ENCODE peak calls at places on chromosomes 2 and 18, in four cellular contexts. N is K562, D is GM12878, R is HepG2. J is an unnamed sample.

GRCh38 chr2:169658877-169659276 is 35.3 kb downstream of the CFAP210 start:
- DNase-seq in N (no peak), D (no peak), R (no peak), J (no peak)

GRCh38 chr18:47997338-47997780 is 66.9 kb upstream of the SMAD2 start:
- DNase-seq in N (peak), D (no peak), R (no peak), J (peak)

GRCh38 chr2:220847587-220847986 is 724.5 kb downstream of the EPHA4 start:
- DNase-seq in N (no peak), D (no peak), R (no peak), J (no peak)

GRCh38 chr2:19899853-19900525 is 1.8 kb downstream of the TTC32 start:
- DNase-seq in N (no peak), D (no peak), R (peak), J (no peak)

GRCh38 chr2:110115291-110116032 is at the start of gene MALL:
- DNase-seq in N (no peak), D (no peak), R (no peak), J (no peak)

GRCh38 chr2:241217320-241218031 is 29.0 kb downstream of the ANO7 start:
- DNase-seq in N (peak), D (no peak), R (peak), J (peak)

GRCh38 chr2:32780961-32781360 is 153.1 kb downstream of the TTC27 start:
- DNase-seq in N (no peak), D (no peak), R (no peak), J (no peak)

GRCh38 chr2:85853499-85854165 is 35.2 kb downstream of the ST3GAL5 start:
- DNase-seq in N (no peak), D (peak), R (no peak), J (no peak)

GRCh38 chr2:38108907-38109731 is 33.2 kb upstream of the CYP1B1 start:
- DNase-seq in N (no peak), D (no peak), R (no peak), J (no peak)

GRCh38 chr18:35732652-35733051 is 151.1 kb downstream of the GALNT1 start:
- DNase-seq in N (no peak), D (no peak), R (no peak), J (no peak)

DNA sequence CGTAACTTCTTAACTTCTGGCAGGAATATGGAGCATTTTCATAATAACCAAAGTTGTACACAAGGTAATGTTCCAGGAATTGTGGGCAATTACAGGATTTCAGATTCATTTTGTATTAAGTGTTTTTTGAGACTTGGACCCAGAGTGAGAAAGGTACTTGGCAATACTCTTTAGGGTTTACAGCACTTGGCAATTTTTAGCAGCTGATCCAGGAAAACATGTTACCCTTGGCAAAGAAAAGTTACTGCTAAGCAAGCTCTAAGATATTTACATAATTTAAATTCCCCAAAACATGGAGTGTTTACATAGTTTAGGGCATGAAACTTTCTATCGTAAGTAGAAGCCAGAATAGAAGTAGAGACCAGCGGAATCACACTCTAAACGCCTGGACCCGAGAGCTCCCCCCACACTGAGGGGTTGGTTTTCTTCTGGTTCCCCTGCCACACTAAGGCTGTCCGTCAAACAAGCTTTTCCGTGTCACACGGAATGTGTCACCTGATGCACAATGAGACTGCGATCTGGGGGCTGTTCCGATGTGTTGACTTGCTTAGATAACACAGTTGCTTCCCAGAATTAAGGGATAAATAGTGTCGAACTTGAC is 177.1 kb downstream of the PTGR3 start:
- DNase-seq in N (no peak), D (no peak), R (no peak), J (no peak)
- TF ChIP-seq TARDBP in N (no peak), D (no peak), R (no peak), J (no peak)

GRCh38 chr2:118013221-118013723 is 598 bp downstream of the CCDC93 start:
- DNase-seq in N (peak), D (no peak), R (peak), J (peak)
- TF ChIP-seq FOXM1 in N (no peak), D (no peak), R (no peak), J (no peak)

GRCh38 chr2:11622611-11623010 is 47.4 kb downstream of the NTSR2 start:
- DNase-seq in N (no peak), D (no peak), R (no peak), J (no peak)

GRCh38 chr2:11629215-11629614 is 40.8 kb downstream of the NTSR2 start:
- DNase-seq in N (no peak), D (no peak), R (no peak), J (no peak)

GRCh38 chr2:11624893-11625292 is 45.1 kb downstream of the NTSR2 start:
- DNase-seq in N (no peak), D (no peak), R (no peak), J (no peak)

GRCh38 chr2:11628675-11629074 is 41.3 kb downstream of the NTSR2 start:
- DNase-seq in N (no peak), D (no peak), R (no peak), J (no peak)

GRCh38 chr2:11625671-11626070 is 44.3 kb downstream of the NTSR2 start:
- DNase-seq in N (no peak), D (no peak), R (no peak), J (no peak)
- TF ChIP-seq FOXK2 in N (no peak), D (no peak), R (no peak), J (no peak)

DNA sequence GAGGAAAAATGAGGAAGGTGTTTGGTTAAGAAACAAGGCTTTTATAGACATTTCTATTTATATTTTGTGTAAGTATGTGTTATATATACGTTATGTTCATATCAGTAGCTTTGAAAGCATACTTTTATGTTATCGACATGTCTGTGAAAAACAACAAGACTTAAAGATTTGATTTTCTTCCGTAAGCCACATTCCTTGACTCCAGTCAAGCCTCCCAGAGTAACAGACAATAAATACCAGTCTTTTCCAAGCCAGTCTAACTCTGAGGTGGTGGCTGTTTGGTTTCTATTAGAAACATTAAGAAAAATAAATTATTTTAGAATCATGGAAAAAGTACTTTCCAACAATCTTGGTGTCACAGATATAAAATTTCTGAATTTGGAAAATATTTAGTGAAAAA is 16.3 kb upstream of the ITGAV start:
- DNase-seq in N (no peak), D (no peak), R (no peak), J (no peak)
- TF ChIP-seq TARDBP in N (no peak), D (no peak), R (no peak), J (no peak)

GRCh38 chr2:64675860-64676259 is 22.1 kb upstream of the SERTAD2 start:
- DNase-seq in N (peak), D (no peak), R (peak), J (no peak)
- TF ChIP-seq FOXM1 in N (no peak), D (no peak), R (no peak), J (no peak)

GRCh38 chr2:148813603-148814065 is 61.4 kb upstream of the KIF5C start:
- DNase-seq in N (peak), D (peak), R (no peak), J (no peak)
- TF ChIP-seq FOXK2 in N (no peak), D (peak), R (no peak), J (no peak)

GRCh38 chr18:5097116-5097703 is 99.8 kb downstream of the AKAIN1 start:
- DNase-seq in N (no peak), D (no peak), R (no peak), J (no peak)
- TF ChIP-seq TARDBP in N (no peak), D (no peak), R (no peak), J (no peak)

GRCh38 chr2:144379891-144380311 is 140.0 kb downstream of the ZEB2 start:
- DNase-seq in N (no peak), D (no peak), R (no peak), J (no peak)
- TF ChIP-seq FOXM1 in N (no peak), D (no peak), R (no peak), J (no peak)

GRCh38 chr2:121405233-121405632 is 120.2 kb upstream of the TFCP2L1 start:
- DNase-seq in N (no peak), D (no peak), R (no peak), J (no peak)

GRCh38 chr2:121398853-121399252 is 113.9 kb upstream of the TFCP2L1 start:
- DNase-seq in N (no peak), D (no peak), R (no peak), J (no peak)

GRCh38 chr2:121400206-121400605 is 115.2 kb upstream of the TFCP2L1 start:
- DNase-seq in N (no peak), D (no peak), R (no peak), J (no peak)
- TF ChIP-seq FOXK2 in N (no peak), D (no peak), R (no peak), J (no peak)

J was measured in HEK293T.